ENCODE peak calls at places on chromosome 13, in seven cellular contexts. Y, F, Z, M, B, U and J are unnamed samples.

GRCh38 chr13:114149774-114150740 is 17.6 kb upstream of the RASA3 start:
- DNase-seq in Z (peak), U (no peak), F (no peak), B (no peak), Y (no peak), M (no peak), J (no peak)

GRCh38 chr13:97238432-97238831 is 16.3 kb downstream of the MBNL2 start:
- DNase-seq in M (no peak), Y (no peak), Z (no peak), F (no peak), B (no peak), U (no peak), J (no peak)

GRCh38 chr13:100197591-100198365 is 108.9 kb downstream of the PCCA start:
- DNase-seq in B (no peak), U (no peak), Y (no peak), M (no peak), F (no peak), Z (no peak), J (no peak)

GRCh38 chr13:96925466-96925865 is 68.8 kb downstream of the OXGR1 start:
- DNase-seq in U (no peak), F (no peak), Z (no peak), B (no peak), M (no peak), Y (no peak), J (no peak)

GRCh38 chr13:45341799-45342584 is 1.0 kb upstream of the TPT1 start:
- DNase-seq in Y (no peak), Z (no peak), M (no peak), B (no peak), F (peak), U (no peak), J (no peak)

GRCh38 chr13:26168835-26169234 is 53.3 kb downstream of the RNF6 start:
- DNase-seq in Y (no peak), U (no peak), Z (no peak), B (no peak), M (no peak), F (no peak), J (no peak)

GRCh38 chr13:48750588-48751383 is 97.1 kb downstream of the CYSLTR2 start:
- DNase-seq in B (no peak), Y (no peak), U (no peak), M (no peak), Z (no peak), F (peak), J (no peak)

GRCh38 chr13:98142427-98143156 is at the start of gene FARP1:
- DNase-seq in Z (peak), Y (peak), B (peak), M (peak), F (peak), U (peak), J (no peak)

GRCh38 chr13:41694902-41695301 is 237.6 kb downstream of the RGCC start:
- DNase-seq in Z (no peak), M (peak), U (no peak), F (peak), Y (no peak), B (no peak), J (no peak)

GRCh38 chr13:24458736-24459135 is 53.8 kb downstream of the PARP4 start:
- DNase-seq in M (no peak), Z (no peak), U (no peak), B (no peak), Y (no peak), F (peak), J (no peak)

GRCh38 chr13:33367931-33368330 is 82.4 kb upstream of the STARD13 start:
- DNase-seq in U (no peak), F (no peak), B (no peak), M (no peak), Z (no peak), Y (no peak), J (no peak)

GRCh38 chr13:90918551-90918950 is 428.9 kb upstream of the MIR17HG start:
- DNase-seq in U (no peak), Y (no peak), M (no peak), Z (no peak), F (peak), B (no peak), J (no peak)

GRCh38 chr13:29761815-29762214 is 88.6 kb downstream of the UBL3 start:
- DNase-seq in F (no peak), M (no peak), B (no peak), Z (no peak), U (no peak), Y (no peak), J (no peak)

GRCh38 chr13:80037505-80037888 is 303.4 kb downstream of the SPRY2 start:
- DNase-seq in Z (no peak), U (no peak), F (peak), M (no peak), B (no peak), Y (no peak), J (no peak)

GRCh38 chr13:94065741-94066140 is 413.7 kb downstream of the DCT start:
- DNase-seq in Z (no peak), M (no peak), Y (no peak), F (no peak), B (no peak), U (no peak), J (no peak)

GRCh38 chr13:98285317-98285716 is 108.2 kb upstream of the RNF113B start:
- DNase-seq in M (no peak), B (no peak), Y (no peak), U (no peak), F (no peak), Z (peak), J (no peak)

GRCh38 chr13:80235559-80236296 is 105.2 kb downstream of the SPRY2 start:
- DNase-seq in M (peak), Z (peak), F (peak), U (no peak), B (no peak), Y (no peak), J (no peak)

GRCh38 chr13:72141845-72142470 is 275.0 kb upstream of the DACH1 start:
- DNase-seq in M (no peak), F (peak), Z (no peak), B (no peak), Y (no peak), U (no peak), J (no peak)

GRCh38 chr13:66933994-66934393 is 296.1 kb downstream of the PCDH9 start:
- DNase-seq in Z (no peak), F (peak), U (no peak), Y (no peak), B (no peak), M (peak), J (no peak)

GRCh38 chr13:110575322-110576069 is 14.0 kb upstream of the RAB20 start:
- DNase-seq in Z (no peak), M (no peak), Y (no peak), B (peak), U (peak), F (peak), J (no peak)

GRCh38 chr13:50609016-50609415 is 234.5 kb downstream of the DLEU7 start:
- DNase-seq in U (no peak), B (no peak), Z (no peak), F (no peak), Y (no peak), M (no peak), J (no peak)